ENCODE peak calls at places on chromosomes 5 and 9, in seven cellular contexts. G is IMR-90, E is A549, K is osteoblast, B is astrocyte, V is GM23248, M is endothelial cell of umbilical vein. X is an unnamed sample.
A peak's percentile ranks its signal among the peaks of the same experiment; 100 is the strongest.

GRCh38 chr5:125411163-125412050 is 665.0 kb upstream of the ZNF608 start:
- DNase-seq in M (no peak), E (no peak), K (peak; percentile 32), B (peak; percentile 69), G (peak; percentile 39), V (peak; percentile 19), X (peak; percentile 69)

GRCh38 chr9:84668204-84669007 is 1.1 kb upstream of the NTRK2 start:
- DNase-seq in K (peak; percentile 94), M (peak; percentile 52), V (peak; percentile 76), E (peak; percentile 72), G (peak; percentile 19), B (peak; percentile 43), X (peak; percentile 74)

GRCh38 chr5:20683241-20683940 is 695.4 kb upstream of the CDH18 start:
- DNase-seq in G (no peak), M (no peak), V (no peak), E (no peak), B (no peak), K (no peak), X (peak; percentile 12)

GRCh38 chr5:52743970-52744369 is 43.7 kb upstream of the ITGA1 start:
- DNase-seq in E (no peak), M (peak; percentile 88), G (peak; percentile 66), V (peak; percentile 78), K (no peak), B (peak; percentile 73), X (peak; percentile 37)

GRCh38 chr9:6197330-6197729 is 18.3 kb upstream of the IL33 start:
- DNase-seq in E (no peak), B (no peak), V (peak; percentile 65), G (peak; percentile 5), M (peak; percentile 67), K (no peak), X (peak; percentile 24)

GRCh38 chr5:130289132-130290088 is 385.1 kb downstream of the CHSY3 start:
- DNase-seq in G (no peak), E (no peak), K (peak; percentile 30), M (no peak), V (no peak), B (peak; percentile 61), X (peak; percentile 86)

GRCh38 chr9:98317134-98317857 is 61.8 kb upstream of the TBC1D2 start:
- DNase-seq in V (peak; percentile 84), B (peak; percentile 65), G (peak; percentile 86), K (peak; percentile 85), M (peak; percentile 38), E (no peak), X (no peak)

GRCh38 chr5:94777163-94777885 is 158.9 kb downstream of the SLF1 start:
- DNase-seq in B (no peak), K (no peak), V (peak; percentile 14), G (no peak), E (no peak), M (no peak), X (no peak)

GRCh38 chr5:95621839-95622629 is 2.1 kb downstream of the GPR150 start:
- DNase-seq in V (no peak), E (no peak), B (no peak), G (no peak), M (no peak), K (no peak), X (no peak)

GRCh38 chr5:171309526-171310333 is 682 bp downstream of the TLX3 start:
- DNase-seq in V (no peak), G (no peak), K (no peak), M (no peak), E (peak; percentile 18), B (no peak), X (no peak)

GRCh38 chr5:175653763-175654162 is 4.1 kb upstream of the HRH2 start:
- DNase-seq in M (no peak), B (no peak), K (no peak), G (no peak), V (no peak), E (no peak), X (no peak)
- H3K4me2 ChIP-seq in M (no peak overlapping the region), B (peak overlapping the region; percentile 74), K (no peak overlapping the region), G (no peak overlapping the region), V (no peak overlapping the region), E (no peak overlapping the region), X (no peak overlapping the region)

GRCh38 chr9:33161589-33162132 is 5.5 kb downstream of the B4GALT1 start:
- DNase-seq in E (peak; percentile 41), K (no peak), M (no peak), B (no peak), V (peak; percentile 42), G (no peak), X (peak; percentile 78)
- H3K4me2 ChIP-seq in E (peak overlapping the region; percentile 87), K (peak overlapping the region; percentile 92), M (peak overlapping the region; percentile 57), B (peak overlapping the region; percentile 94), V (peak overlapping the region; percentile 99), G (peak overlapping the region; percentile 66), X (peak overlapping the region; percentile 78)

DNA sequence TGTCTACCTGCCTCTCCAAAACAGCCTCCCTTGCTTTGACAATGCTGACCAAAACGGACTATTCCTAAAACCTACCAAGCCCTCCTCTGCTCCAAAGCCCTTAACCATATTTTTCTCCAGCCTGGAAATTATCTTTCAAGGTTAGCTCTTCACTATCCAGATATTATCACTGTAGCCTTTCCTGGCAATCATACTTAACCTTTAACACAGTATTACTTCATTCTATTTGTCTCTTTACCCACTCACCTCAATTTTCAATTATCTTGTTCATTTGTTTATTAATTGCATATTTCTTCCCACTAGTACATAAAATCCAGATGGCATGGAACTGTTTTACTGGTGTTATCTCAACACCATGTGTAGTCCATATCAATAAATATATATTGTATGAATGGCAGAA is 7.5 kb downstream of the SLCO4C1 start:
- DNase-seq in V (no peak), K (no peak), G (no peak), M (no peak), E (no peak), B (no peak), X (no peak)
- H3K4me2 ChIP-seq in V (no peak overlapping the region), K (no peak overlapping the region), G (no peak overlapping the region), M (no peak overlapping the region), E (no peak overlapping the region), B (no peak overlapping the region), X (no peak overlapping the region)

DNA sequence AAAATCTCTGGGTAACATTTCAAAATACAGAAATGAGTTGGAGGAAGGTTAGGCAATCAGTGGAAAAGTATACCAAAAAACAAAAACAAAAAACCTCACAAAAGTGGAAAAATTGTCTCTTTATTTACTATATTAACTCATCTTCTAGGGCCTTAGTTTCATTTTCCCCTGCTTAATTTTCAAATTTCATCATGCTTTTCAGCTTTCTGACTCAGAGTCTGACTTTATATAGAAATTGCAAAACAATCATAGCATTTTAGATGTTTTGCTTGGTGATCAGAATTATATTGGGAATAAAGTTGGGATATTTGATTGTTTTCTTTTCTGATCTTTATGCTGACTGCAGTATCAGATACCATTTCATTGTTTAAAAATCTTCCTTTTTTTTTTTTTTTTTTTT is 257.0 kb upstream of the PRR16 start:
- DNase-seq in K (no peak), E (no peak), G (peak; percentile 25), B (no peak), M (no peak), V (peak; percentile 70), X (no peak)
- H3K4me2 ChIP-seq in K (peak overlapping the region; percentile 80), E (no peak overlapping the region), G (peak overlapping the region; percentile 59), B (no peak overlapping the region), M (no peak overlapping the region), V (peak overlapping the region; percentile 55), X (no peak overlapping the region)

DNA sequence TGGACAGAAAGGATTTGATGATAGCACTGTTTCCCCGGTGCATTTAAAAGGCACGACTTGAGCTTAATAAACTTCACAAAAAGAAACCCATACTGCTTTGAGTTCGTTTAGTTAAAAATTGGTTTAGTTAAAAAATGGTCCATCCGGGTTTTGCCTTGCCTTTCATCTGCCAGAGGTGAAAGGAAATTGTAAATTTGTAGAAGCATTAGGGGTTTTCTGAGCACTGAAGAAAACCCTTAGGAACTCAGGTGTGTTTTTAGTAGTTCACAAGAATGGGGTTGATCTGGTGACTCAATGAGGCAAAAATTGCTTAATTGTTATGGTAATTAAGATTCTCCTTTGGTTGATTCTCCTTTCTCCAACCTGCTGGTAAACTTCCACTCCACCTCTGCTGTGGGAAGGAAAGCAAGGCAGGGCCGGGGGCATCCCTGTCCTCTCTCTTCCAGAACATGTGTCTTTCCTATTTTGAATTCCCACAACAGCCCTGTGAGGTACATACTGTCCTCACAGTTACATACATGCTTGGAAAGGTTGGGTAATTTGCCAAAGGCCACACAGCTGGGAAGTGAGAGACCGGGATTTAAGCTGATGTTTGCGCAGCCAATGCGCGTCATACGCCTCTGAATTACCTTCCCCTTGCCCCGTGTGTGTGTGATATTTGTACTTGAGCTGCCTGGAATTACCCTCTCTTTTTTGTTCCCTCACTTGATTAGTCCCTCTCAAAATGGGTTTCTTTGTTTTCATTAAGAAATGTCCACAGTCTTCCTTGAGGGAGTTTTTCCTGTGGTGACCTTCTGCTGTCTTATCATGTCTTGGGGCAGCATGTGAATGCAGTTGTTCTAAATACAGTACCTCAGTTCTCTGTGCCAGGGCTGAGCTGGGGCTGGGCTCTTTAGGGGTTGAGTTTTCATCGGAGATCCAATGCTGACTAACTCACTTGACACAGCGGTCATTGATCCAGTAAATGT is 94.4 kb downstream of the ARHGAP26 start:
- DNase-seq in V (no peak), G (no peak), B (no peak), K (no peak), M (no peak), E (peak; percentile 74), X (no peak)
- H3K4me2 ChIP-seq in V (no peak overlapping the region), G (no peak overlapping the region), B (no peak overlapping the region), K (no peak overlapping the region), M (no peak overlapping the region), E (peak overlapping the region; percentile 35), X (no peak overlapping the region)

GRCh38 chr5:160291467-160291866 is 20.9 kb downstream of the CCNJL start:
- DNase-seq in M (no peak), G (no peak), K (no peak), V (no peak), B (no peak), E (no peak), X (peak; percentile 82)
- H3K4me2 ChIP-seq in M (no peak overlapping the region), G (no peak overlapping the region), K (no peak overlapping the region), V (no peak overlapping the region), B (no peak overlapping the region), E (no peak overlapping the region), X (peak overlapping the region; percentile 73)

DNA sequence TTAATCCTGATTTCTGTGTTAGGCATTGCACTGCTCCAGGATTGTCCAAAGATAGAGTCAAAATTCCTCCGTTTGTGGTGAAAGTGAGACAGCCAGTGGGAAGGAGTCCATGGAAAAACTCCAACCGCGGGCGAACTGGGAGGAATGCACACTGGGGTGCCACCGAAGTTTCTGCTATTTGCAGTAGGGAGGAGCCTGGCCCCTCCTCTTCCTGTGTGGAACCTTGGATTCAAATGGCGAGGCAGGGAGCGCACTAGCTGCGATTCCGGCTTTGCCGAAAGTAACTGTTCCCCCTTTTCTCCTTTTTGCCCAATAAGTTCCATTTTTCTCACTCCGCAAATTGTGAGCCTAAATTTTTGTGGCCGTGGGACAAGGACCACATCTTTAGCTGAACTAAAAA is 9.3 kb downstream of the BAAT start:
- DNase-seq in K (no peak), E (no peak), M (no peak), V (no peak), G (no peak), B (peak; percentile 69), X (no peak)
- H3K4me2 ChIP-seq in K (no peak overlapping the region), E (peak overlapping the region; percentile 46), M (no peak overlapping the region), V (peak overlapping the region; percentile 57), G (no peak overlapping the region), B (peak overlapping the region; percentile 53), X (no peak overlapping the region)

GRCh38 chr5:54312499-54312898 is 2.1 kb upstream of the ARL15 start:
- DNase-seq in G (no peak), E (no peak), B (no peak), K (no peak), V (no peak), M (no peak), X (no peak)
- H3K4me2 ChIP-seq in G (no peak overlapping the region), E (no peak overlapping the region), B (no peak overlapping the region), K (no peak overlapping the region), V (no peak overlapping the region), M (no peak overlapping the region), X (no peak overlapping the region)

X was measured in mammary epithelial cell.